ENCODE peak calls at places on chromosomes 16 and 17, in seven cellular contexts. T is K562, C is HCT116, N is HepG2, M is SK-N-SH, I is GM12878, D is H1. P is an unnamed sample.

GRCh38 chr17:75135452-75135851 is 3.9 kb upstream of the NT5C start:
- DNase-seq in T (no peak), C (no peak), N (no peak), M (no peak), I (no peak), D (no peak), P (no peak)

GRCh38 chr17:82767041-82767754 is 15.3 kb downstream of the TBCD start:
- DNase-seq in T (peak), C (no peak), N (peak), M (peak), I (no peak), D (peak), P (peak)

GRCh38 chr16:48123104-48123788 is 32.5 kb downstream of the ABCC12 start:
- DNase-seq in T (peak), C (peak), N (peak), M (no peak), I (no peak), D (no peak), P (no peak)

GRCh38 chr16:55297062-55297909 is 26.7 kb upstream of the IRX6 start:
- DNase-seq in T (no peak), C (no peak), N (no peak), M (no peak), I (no peak), D (no peak), P (peak)

GRCh38 chr17:81962499-81963441 is 1.8 kb upstream of the NOTUM start:
- DNase-seq in T (no peak), C (no peak), N (peak), M (no peak), I (no peak), D (no peak), P (no peak)

GRCh38 chr17:51948128-51948527 is 210.4 kb downstream of the CA10 start:
- DNase-seq in T (no peak), C (no peak), N (no peak), M (no peak), I (no peak), D (no peak), P (no peak)

GRCh38 chr16:11471548-11471947 is 115.2 kb downstream of the LITAF start:
- DNase-seq in T (no peak), C (no peak), N (no peak), M (no peak), I (no peak), D (no peak), P (no peak)

GRCh38 chr17:79154951-79155557 is 80.4 kb downstream of the ENGASE start:
- DNase-seq in T (no peak), C (no peak), N (no peak), M (peak), I (no peak), D (no peak), P (no peak)

GRCh38 chr17:77737442-77738265 is 220.8 kb upstream of the TNRC6C start:
- DNase-seq in T (no peak), C (no peak), N (no peak), M (no peak), I (no peak), D (peak), P (no peak)

GRCh38 chr16:70341600-70341999 is 5.1 kb upstream of the DDX19A start:
- DNase-seq in T (no peak), C (no peak), N (no peak), M (no peak), I (no peak), D (no peak), P (no peak)

GRCh38 chr17:78929908-78930775 is 5.0 kb upstream of the TIMP2 start:
- DNase-seq in T (no peak), C (no peak), N (no peak), M (no peak), I (no peak), D (no peak), P (no peak)

GRCh38 chr16:11682655-11683096 is 14.4 kb downstream of the SNN start:
- DNase-seq in T (no peak), C (no peak), N (no peak), M (no peak), I (no peak), D (no peak), P (no peak)

GRCh38 chr17:58330997-58331814 is 2.6 kb upstream of the TSPOAP1 start:
- DNase-seq in T (peak), C (no peak), N (no peak), M (peak), I (no peak), D (no peak), P (no peak)

GRCh38 chr17:35147313-35147982 is at the start of gene UNC45B:
- DNase-seq in T (no peak), C (no peak), N (no peak), M (no peak), I (no peak), D (no peak), P (no peak)

GRCh38 chr16:89009343-89010209 is 32.6 kb upstream of the CBFA2T3 start:
- DNase-seq in T (peak), C (no peak), N (no peak), M (no peak), I (no peak), D (peak), P (peak)

GRCh38 chr16:67542464-67542863 is 13.8 kb downstream of the RIPOR1 start:
- DNase-seq in T (peak), C (peak), N (no peak), M (peak), I (no peak), D (peak), P (peak)

GRCh38 chr16:10088380-10088793 is 93.8 kb downstream of the GRIN2A start:
- DNase-seq in T (no peak), C (no peak), N (no peak), M (peak), I (no peak), D (no peak), P (no peak)

GRCh38 chr16:17951273-17951845 is 385.2 kb downstream of the NPIPA8 start:
- DNase-seq in T (no peak), C (no peak), N (no peak), M (no peak), I (no peak), D (no peak), P (no peak)

GRCh38 chr17:38914741-38915638 is 10.4 kb upstream of the LASP1NB start:
- DNase-seq in T (no peak), C (no peak), N (peak), M (peak), I (no peak), D (no peak), P (no peak)

GRCh38 chr17:60091908-60092331 is 13.2 kb upstream of the HEATR6 start:
- DNase-seq in T (no peak), C (no peak), N (no peak), M (no peak), I (no peak), D (no peak), P (peak)

GRCh38 chr16:89863741-89864391 is 9.5 kb upstream of the TCF25 start:
- DNase-seq in T (no peak), C (no peak), N (no peak), M (no peak), I (peak), D (no peak), P (peak)

DNA sequence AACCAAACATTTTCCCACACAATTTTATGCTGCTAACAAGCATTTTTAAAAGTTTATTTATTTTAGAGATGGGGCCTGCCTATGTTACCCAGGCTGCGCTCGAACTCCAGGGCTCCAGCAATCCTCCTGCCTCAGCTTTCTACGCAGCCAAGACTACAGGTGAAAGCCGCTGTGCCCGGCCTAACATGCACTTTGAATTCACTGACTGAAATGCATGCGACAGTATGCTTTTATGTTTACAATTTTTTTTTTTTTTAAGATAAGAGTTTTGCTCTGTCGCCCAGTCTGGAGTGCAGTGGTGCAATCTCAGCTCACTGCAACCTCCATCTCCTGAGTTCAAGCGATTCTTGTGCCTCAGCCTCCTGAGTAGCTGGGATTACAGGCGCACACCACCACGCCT is 47.8 kb downstream of the MAP1LC3B start:
- DNase-seq in T (no peak), C (no peak), N (no peak), M (no peak), I (no peak), D (no peak), P (no peak)
- TF ChIP-seq JUND in T (no peak), C (no peak), N (no peak), M (no peak), I (no peak), D (no peak), P (no peak)

GRCh38 chr16:2752850-2753522 is 548 bp downstream of the SRRM2 start:
- DNase-seq in T (peak), C (peak), N (peak), M (peak), I (no peak), D (no peak), P (peak)
- TF ChIP-seq JUND in T (no peak), C (no peak), N (no peak), M (no peak), I (no peak), D (no peak), P (no peak)

DNA sequence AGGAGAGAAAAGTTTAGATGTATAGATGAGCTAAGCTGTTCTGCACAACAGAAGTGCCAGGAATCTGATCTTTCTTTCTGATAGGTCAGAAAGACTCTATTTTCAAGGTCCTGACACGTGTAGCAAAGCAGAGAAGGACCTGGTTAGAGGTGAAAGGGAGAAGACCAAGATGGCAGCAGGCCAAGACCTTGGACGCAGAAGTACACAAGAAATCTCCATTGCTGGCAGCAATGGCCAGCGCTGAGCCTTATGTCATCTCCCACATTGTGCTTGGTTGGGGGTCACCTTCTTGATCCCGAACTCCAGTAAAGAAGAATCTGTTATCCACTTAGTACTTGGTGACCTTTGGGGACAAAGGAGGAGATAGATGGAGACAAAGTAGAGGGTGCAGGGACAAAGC is 41.8 kb upstream of the AKAP1 start:
- DNase-seq in T (no peak), C (no peak), N (no peak), M (no peak), I (no peak), D (no peak), P (no peak)
- TF ChIP-seq JUND in T (no peak), C (no peak), N (no peak), M (no peak), I (no peak), D (no peak), P (no peak)

DNA sequence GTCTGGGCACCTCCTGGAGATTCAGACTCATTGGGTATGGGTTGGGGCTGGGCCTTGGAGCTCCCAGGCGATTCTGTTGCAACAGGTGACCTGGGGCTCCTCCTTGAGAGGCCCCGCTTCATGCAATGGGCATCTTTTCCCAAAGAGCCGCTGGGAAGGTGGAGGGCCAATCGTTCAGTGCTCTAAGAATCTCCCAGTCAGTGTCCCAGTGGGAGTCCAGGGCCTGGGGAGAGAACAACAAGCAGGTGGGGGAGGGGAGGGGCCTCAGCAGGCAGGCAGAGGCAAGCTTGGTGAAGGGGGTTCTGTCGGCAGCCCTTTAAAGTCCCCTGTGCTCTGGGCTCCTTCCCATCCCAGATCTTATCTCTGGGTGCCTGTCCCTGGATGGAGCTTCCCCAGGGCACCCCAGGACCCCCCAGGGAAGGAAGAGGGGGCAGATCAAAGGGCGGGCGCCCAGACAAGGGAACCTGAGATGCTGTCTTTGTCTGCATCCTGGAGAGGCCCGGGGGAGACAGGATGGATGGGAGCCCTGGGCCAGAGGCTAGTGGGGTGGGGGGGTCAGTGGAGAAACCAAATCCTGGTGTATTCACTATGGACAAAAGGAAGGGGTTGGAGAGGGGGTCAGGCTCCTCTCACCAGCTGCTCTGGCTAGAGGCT is 30.5 kb upstream of the NXPH3 start:
- DNase-seq in T (no peak), C (no peak), N (no peak), M (peak), I (no peak), D (no peak), P (no peak)
- TF ChIP-seq JUND in T (no peak), C (no peak), N (no peak), M (no peak), I (no peak), D (no peak), P (no peak)

DNA sequence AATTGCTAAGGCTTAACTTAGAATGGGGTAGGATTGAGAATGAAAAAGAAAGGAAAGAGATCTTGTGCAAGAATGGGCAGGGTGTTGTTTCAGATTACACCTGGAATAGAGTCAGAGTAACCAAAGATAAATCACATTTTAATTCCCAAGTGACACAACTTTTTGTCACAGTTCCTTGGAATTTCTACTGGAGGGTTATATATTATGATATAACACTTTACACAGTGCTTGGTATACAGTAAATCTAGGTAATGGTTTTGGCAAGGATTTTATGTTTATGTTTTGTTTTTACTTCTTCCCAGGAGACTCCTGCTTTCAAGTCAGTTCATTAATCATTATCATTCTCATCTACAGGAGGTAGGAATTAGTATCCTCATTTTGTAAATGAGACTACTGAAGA is 115.7 kb upstream of the KCNJ16 start:
- DNase-seq in T (no peak), C (no peak), N (no peak), M (no peak), I (no peak), D (no peak), P (no peak)
- TF ChIP-seq JUND in T (no peak), C (no peak), N (no peak), M (no peak), I (no peak), D (no peak), P (no peak)

GRCh38 chr17:63407741-63408330 is 38.3 kb downstream of the CYB561 start:
- DNase-seq in T (no peak), C (no peak), N (no peak), M (no peak), I (no peak), D (no peak), P (no peak)
- TF ChIP-seq JUND in T (no peak), C (no peak), N (no peak), M (peak), I (no peak), D (no peak), P (no peak)